ENCODE peak calls at places on chromosome 1, in nine cellular contexts. One of them, this sample, is unnamed.

GRCh38 chr1:151098126-151098525 is 27.6 kb downstream of the GABPB2 start:
- DNase-seq in EL: no peak
- DNase-seq in activated CD8-positive, alpha-beta T cell treated with anti-CD3 and anti-CD28 coated beads for 36 hours: no peak
- DNase-seq in neural progenitor cell: no peak
- DNase-seq in ascending aorta: no peak
- DNase-seq in HFFc6: no peak
- DNase-seq in stimulated activated CD4-positive, alpha-beta T cell treated with anti-CD3 and anti-CD28 coated beads, TNF-alpha, amount 100 ng/mL, for 48 hours: no peak
- DNase-seq in hypothalamus: no peak
- DNase-seq in aorta: no peak
- DNase-seq in this sample: no peak

GRCh38 chr1:91768786-91769697 is 116.9 kb downstream of the TGFBR3 start:
- DNase-seq in HFFc6: peak
- DNase-seq in activated CD8-positive, alpha-beta T cell treated with anti-CD3 and anti-CD28 coated beads for 36 hours: no peak
- DNase-seq in neural progenitor cell: no peak
- DNase-seq in stimulated activated CD4-positive, alpha-beta T cell treated with anti-CD3 and anti-CD28 coated beads, TNF-alpha, amount 100 ng/mL, for 48 hours: no peak
- DNase-seq in ascending aorta: no peak
- DNase-seq in EL: peak
- DNase-seq in hypothalamus: no peak
- DNase-seq in aorta: no peak
- DNase-seq in this sample: no peak

GRCh38 chr1:214623430-214623829 is 20.4 kb downstream of the CENPF start:
- DNase-seq in hypothalamus: no peak
- DNase-seq in neural progenitor cell: no peak
- DNase-seq in EL: peak
- DNase-seq in activated CD8-positive, alpha-beta T cell treated with anti-CD3 and anti-CD28 coated beads for 36 hours: no peak
- DNase-seq in HFFc6: no peak
- DNase-seq in aorta: no peak
- DNase-seq in ascending aorta: no peak
- DNase-seq in stimulated activated CD4-positive, alpha-beta T cell treated with anti-CD3 and anti-CD28 coated beads, TNF-alpha, amount 100 ng/mL, for 48 hours: no peak
- DNase-seq in this sample: no peak

GRCh38 chr1:114118351-114118990 is 35.2 kb downstream of the SYT6 start:
- DNase-seq in neural progenitor cell: peak
- DNase-seq in EL: no peak
- DNase-seq in aorta: no peak
- DNase-seq in stimulated activated CD4-positive, alpha-beta T cell treated with anti-CD3 and anti-CD28 coated beads, TNF-alpha, amount 100 ng/mL, for 48 hours: no peak
- DNase-seq in hypothalamus: no peak
- DNase-seq in HFFc6: no peak
- DNase-seq in activated CD8-positive, alpha-beta T cell treated with anti-CD3 and anti-CD28 coated beads for 36 hours: no peak
- DNase-seq in ascending aorta: no peak
- DNase-seq in this sample: peak

GRCh38 chr1:201015551-201016091 is 7.9 kb downstream of the KIF21B start:
- DNase-seq in neural progenitor cell: no peak
- DNase-seq in activated CD8-positive, alpha-beta T cell treated with anti-CD3 and anti-CD28 coated beads for 36 hours: peak
- DNase-seq in EL: no peak
- DNase-seq in HFFc6: no peak
- DNase-seq in aorta: no peak
- DNase-seq in stimulated activated CD4-positive, alpha-beta T cell treated with anti-CD3 and anti-CD28 coated beads, TNF-alpha, amount 100 ng/mL, for 48 hours: no peak
- DNase-seq in hypothalamus: no peak
- DNase-seq in ascending aorta: no peak
- DNase-seq in this sample: peak

GRCh38 chr1:58809327-58810040 is 25.6 kb upstream of the JUN start:
- DNase-seq in ascending aorta: no peak
- DNase-seq in EL: peak
- DNase-seq in HFFc6: no peak
- DNase-seq in activated CD8-positive, alpha-beta T cell treated with anti-CD3 and anti-CD28 coated beads for 36 hours: no peak
- DNase-seq in stimulated activated CD4-positive, alpha-beta T cell treated with anti-CD3 and anti-CD28 coated beads, TNF-alpha, amount 100 ng/mL, for 48 hours: no peak
- DNase-seq in hypothalamus: no peak
- DNase-seq in neural progenitor cell: no peak
- DNase-seq in aorta: no peak
- DNase-seq in this sample: no peak

GRCh38 chr1:203090667-203091320 is 5.0 kb upstream of the MYOG start:
- DNase-seq in HFFc6: no peak
- DNase-seq in stimulated activated CD4-positive, alpha-beta T cell treated with anti-CD3 and anti-CD28 coated beads, TNF-alpha, amount 100 ng/mL, for 48 hours: no peak
- DNase-seq in neural progenitor cell: no peak
- DNase-seq in ascending aorta: no peak
- DNase-seq in activated CD8-positive, alpha-beta T cell treated with anti-CD3 and anti-CD28 coated beads for 36 hours: no peak
- DNase-seq in EL: no peak
- DNase-seq in aorta: no peak
- DNase-seq in hypothalamus: no peak
- DNase-seq in this sample: peak

GRCh38 chr1:220956861-220957605 is 77.8 kb downstream of the HLX start:
- DNase-seq in activated CD8-positive, alpha-beta T cell treated with anti-CD3 and anti-CD28 coated beads for 36 hours: no peak
- DNase-seq in stimulated activated CD4-positive, alpha-beta T cell treated with anti-CD3 and anti-CD28 coated beads, TNF-alpha, amount 100 ng/mL, for 48 hours: no peak
- DNase-seq in hypothalamus: no peak
- DNase-seq in aorta: peak
- DNase-seq in HFFc6: peak
- DNase-seq in ascending aorta: no peak
- DNase-seq in neural progenitor cell: peak
- DNase-seq in EL: peak
- DNase-seq in this sample: no peak

GRCh38 chr1:164719676-164720075 is 160.7 kb downstream of the PBX1 start:
- DNase-seq in EL: no peak
- DNase-seq in aorta: no peak
- DNase-seq in HFFc6: no peak
- DNase-seq in ascending aorta: no peak
- DNase-seq in stimulated activated CD4-positive, alpha-beta T cell treated with anti-CD3 and anti-CD28 coated beads, TNF-alpha, amount 100 ng/mL, for 48 hours: no peak
- DNase-seq in hypothalamus: no peak
- DNase-seq in activated CD8-positive, alpha-beta T cell treated with anti-CD3 and anti-CD28 coated beads for 36 hours: no peak
- DNase-seq in neural progenitor cell: no peak
- DNase-seq in this sample: no peak

GRCh38 chr1:210323957-210324356 is 4.7 kb upstream of the HHAT start:
- DNase-seq in HFFc6: no peak
- DNase-seq in hypothalamus: no peak
- DNase-seq in EL: no peak
- DNase-seq in activated CD8-positive, alpha-beta T cell treated with anti-CD3 and anti-CD28 coated beads for 36 hours: no peak
- DNase-seq in aorta: no peak
- DNase-seq in neural progenitor cell: no peak
- DNase-seq in ascending aorta: no peak
- DNase-seq in stimulated activated CD4-positive, alpha-beta T cell treated with anti-CD3 and anti-CD28 coated beads, TNF-alpha, amount 100 ng/mL, for 48 hours: no peak
- DNase-seq in this sample: no peak

GRCh38 chr1:216054593-216054992 is 368.7 kb downstream of the USH2A start:
- DNase-seq in neural progenitor cell: no peak
- DNase-seq in aorta: no peak
- DNase-seq in HFFc6: no peak
- DNase-seq in EL: no peak
- DNase-seq in ascending aorta: no peak
- DNase-seq in activated CD8-positive, alpha-beta T cell treated with anti-CD3 and anti-CD28 coated beads for 36 hours: no peak
- DNase-seq in hypothalamus: no peak
- DNase-seq in stimulated activated CD4-positive, alpha-beta T cell treated with anti-CD3 and anti-CD28 coated beads, TNF-alpha, amount 100 ng/mL, for 48 hours: no peak
- DNase-seq in this sample: peak

GRCh38 chr1:77063118-77063517 is 156.1 kb downstream of the PIGK start:
- DNase-seq in HFFc6: no peak
- DNase-seq in aorta: no peak
- DNase-seq in EL: no peak
- DNase-seq in stimulated activated CD4-positive, alpha-beta T cell treated with anti-CD3 and anti-CD28 coated beads, TNF-alpha, amount 100 ng/mL, for 48 hours: no peak
- DNase-seq in activated CD8-positive, alpha-beta T cell treated with anti-CD3 and anti-CD28 coated beads for 36 hours: no peak
- DNase-seq in neural progenitor cell: no peak
- DNase-seq in ascending aorta: no peak
- DNase-seq in hypothalamus: no peak
- DNase-seq in this sample: no peak

GRCh38 chr1:74726063-74726462 is 6.8 kb downstream of the CRYZ start:
- DNase-seq in HFFc6: no peak
- DNase-seq in aorta: no peak
- DNase-seq in hypothalamus: no peak
- DNase-seq in activated CD8-positive, alpha-beta T cell treated with anti-CD3 and anti-CD28 coated beads for 36 hours: no peak
- DNase-seq in neural progenitor cell: no peak
- DNase-seq in EL: no peak
- DNase-seq in ascending aorta: no peak
- DNase-seq in stimulated activated CD4-positive, alpha-beta T cell treated with anti-CD3 and anti-CD28 coated beads, TNF-alpha, amount 100 ng/mL, for 48 hours: no peak
- DNase-seq in this sample: no peak

GRCh38 chr1:200916152-200916551 is 21.5 kb downstream of the INAVA start:
- DNase-seq in ascending aorta: no peak
- DNase-seq in hypothalamus: no peak
- DNase-seq in neural progenitor cell: peak
- DNase-seq in HFFc6: no peak
- DNase-seq in activated CD8-positive, alpha-beta T cell treated with anti-CD3 and anti-CD28 coated beads for 36 hours: no peak
- DNase-seq in EL: no peak
- DNase-seq in stimulated activated CD4-positive, alpha-beta T cell treated with anti-CD3 and anti-CD28 coated beads, TNF-alpha, amount 100 ng/mL, for 48 hours: no peak
- DNase-seq in aorta: no peak
- DNase-seq in this sample: no peak

GRCh38 chr1:154479764-154480421 is 22.1 kb upstream of the TDRD10 start:
- DNase-seq in aorta: peak
- DNase-seq in EL: peak
- DNase-seq in neural progenitor cell: peak
- DNase-seq in ascending aorta: no peak
- DNase-seq in activated CD8-positive, alpha-beta T cell treated with anti-CD3 and anti-CD28 coated beads for 36 hours: peak
- DNase-seq in HFFc6: peak
- DNase-seq in stimulated activated CD4-positive, alpha-beta T cell treated with anti-CD3 and anti-CD28 coated beads, TNF-alpha, amount 100 ng/mL, for 48 hours: peak
- DNase-seq in hypothalamus: peak
- DNase-seq in this sample: peak

GRCh38 chr1:26936823-26937222 is 15.3 kb downstream of the NUDC start:
- DNase-seq in stimulated activated CD4-positive, alpha-beta T cell treated with anti-CD3 and anti-CD28 coated beads, TNF-alpha, amount 100 ng/mL, for 48 hours: no peak
- DNase-seq in EL: no peak
- DNase-seq in HFFc6: no peak
- DNase-seq in activated CD8-positive, alpha-beta T cell treated with anti-CD3 and anti-CD28 coated beads for 36 hours: no peak
- DNase-seq in neural progenitor cell: no peak
- DNase-seq in aorta: no peak
- DNase-seq in hypothalamus: no peak
- DNase-seq in ascending aorta: no peak
- DNase-seq in this sample: no peak

GRCh38 chr1:96872757-96873156 is 151.2 kb downstream of the PTBP2 start:
- DNase-seq in ascending aorta: no peak
- DNase-seq in EL: no peak
- DNase-seq in HFFc6: no peak
- DNase-seq in neural progenitor cell: peak
- DNase-seq in stimulated activated CD4-positive, alpha-beta T cell treated with anti-CD3 and anti-CD28 coated beads, TNF-alpha, amount 100 ng/mL, for 48 hours: no peak
- DNase-seq in hypothalamus: no peak
- DNase-seq in activated CD8-positive, alpha-beta T cell treated with anti-CD3 and anti-CD28 coated beads for 36 hours: no peak
- DNase-seq in aorta: no peak
- DNase-seq in this sample: no peak

GRCh38 chr1:7252411-7253117 is 467.3 kb downstream of the CAMTA1 start:
- DNase-seq in stimulated activated CD4-positive, alpha-beta T cell treated with anti-CD3 and anti-CD28 coated beads, TNF-alpha, amount 100 ng/mL, for 48 hours: no peak
- DNase-seq in EL: no peak
- DNase-seq in ascending aorta: no peak
- DNase-seq in activated CD8-positive, alpha-beta T cell treated with anti-CD3 and anti-CD28 coated beads for 36 hours: no peak
- DNase-seq in hypothalamus: no peak
- DNase-seq in neural progenitor cell: peak
- DNase-seq in HFFc6: no peak
- DNase-seq in aorta: no peak
- DNase-seq in this sample: no peak

GRCh38 chr1:55586771-55587170 is 371.6 kb upstream of the USP24 start:
- DNase-seq in hypothalamus: no peak
- DNase-seq in neural progenitor cell: no peak
- DNase-seq in stimulated activated CD4-positive, alpha-beta T cell treated with anti-CD3 and anti-CD28 coated beads, TNF-alpha, amount 100 ng/mL, for 48 hours: no peak
- DNase-seq in HFFc6: no peak
- DNase-seq in EL: no peak
- DNase-seq in aorta: no peak
- DNase-seq in activated CD8-positive, alpha-beta T cell treated with anti-CD3 and anti-CD28 coated beads for 36 hours: no peak
- DNase-seq in ascending aorta: no peak
- DNase-seq in this sample: no peak

GRCh38 chr1:111402083-111402482 is 25.5 kb downstream of the OVGP1 start:
- DNase-seq in HFFc6: no peak
- DNase-seq in EL: no peak
- DNase-seq in neural progenitor cell: no peak
- DNase-seq in aorta: no peak
- DNase-seq in stimulated activated CD4-positive, alpha-beta T cell treated with anti-CD3 and anti-CD28 coated beads, TNF-alpha, amount 100 ng/mL, for 48 hours: peak
- DNase-seq in ascending aorta: no peak
- DNase-seq in activated CD8-positive, alpha-beta T cell treated with anti-CD3 and anti-CD28 coated beads for 36 hours: peak
- DNase-seq in hypothalamus: no peak
- DNase-seq in this sample: no peak

GRCh38 chr1:52751589-52752306 is 25.5 kb downstream of the ZYG11B start:
- DNase-seq in stimulated activated CD4-positive, alpha-beta T cell treated with anti-CD3 and anti-CD28 coated beads, TNF-alpha, amount 100 ng/mL, for 48 hours: no peak
- DNase-seq in neural progenitor cell: no peak
- DNase-seq in ascending aorta: no peak
- DNase-seq in EL: peak
- DNase-seq in HFFc6: no peak
- DNase-seq in hypothalamus: no peak
- DNase-seq in activated CD8-positive, alpha-beta T cell treated with anti-CD3 and anti-CD28 coated beads for 36 hours: no peak
- DNase-seq in aorta: no peak
- DNase-seq in this sample: no peak

GRCh38 chr1:80365634-80366033 is 1359.1 kb upstream of the ADGRL4 start:
- DNase-seq in HFFc6: no peak
- DNase-seq in hypothalamus: no peak
- DNase-seq in neural progenitor cell: no peak
- DNase-seq in stimulated activated CD4-positive, alpha-beta T cell treated with anti-CD3 and anti-CD28 coated beads, TNF-alpha, amount 100 ng/mL, for 48 hours: no peak
- DNase-seq in activated CD8-positive, alpha-beta T cell treated with anti-CD3 and anti-CD28 coated beads for 36 hours: no peak
- DNase-seq in aorta: no peak
- DNase-seq in EL: no peak
- DNase-seq in ascending aorta: no peak
- DNase-seq in this sample: no peak

GRCh38 chr1:79874289-79874688 is 867.8 kb upstream of the ADGRL4 start:
- DNase-seq in aorta: no peak
- DNase-seq in activated CD8-positive, alpha-beta T cell treated with anti-CD3 and anti-CD28 coated beads for 36 hours: no peak
- DNase-seq in hypothalamus: no peak
- DNase-seq in stimulated activated CD4-positive, alpha-beta T cell treated with anti-CD3 and anti-CD28 coated beads, TNF-alpha, amount 100 ng/mL, for 48 hours: no peak
- DNase-seq in neural progenitor cell: no peak
- DNase-seq in EL: no peak
- DNase-seq in ascending aorta: no peak
- DNase-seq in HFFc6: no peak
- DNase-seq in this sample: no peak

This sample was measured in WERI-Rb-1.